ENCODE peak calls at places on chromosomes 13 and 19, in five cellular contexts. Q is lower leg skin, N is foreskin fibroblast, C is esophagus muscularis mucosa, L is tibial nerve. S is an unnamed sample.

GRCh38 chr19:34490141-34490766 is 8.7 kb downstream of the WTIP start:
- DNase-seq in L (no peak), Q (no peak), C (no peak), N (no peak), S (no peak)

GRCh38 chr13:40346592-40346991 is 319.8 kb downstream of the FOXO1 start:
- DNase-seq in N (no peak), Q (no peak), C (no peak), L (no peak), S (no peak)

GRCh38 chr13:78160793-78161192 is 242.2 kb upstream of the EDNRB start:
- DNase-seq in Q (no peak), L (no peak), N (peak), C (no peak), S (no peak)

GRCh38 chr13:31749929-31750328 is 10.6 kb downstream of the RXFP2 start:
- DNase-seq in L (no peak), Q (peak), C (no peak), N (peak), S (no peak)

GRCh38 chr13:47081850-47082249 is 185.0 kb upstream of the HTR2A start:
- DNase-seq in Q (no peak), L (no peak), C (no peak), N (no peak), S (no peak)

GRCh38 chr13:21670883-21671792 is at the start of gene FGF9:
- DNase-seq in N (peak), C (no peak), Q (no peak), L (no peak), S (no peak)

GRCh38 chr13:113647351-113648217 is 10.4 kb downstream of the ATP4B start:
- DNase-seq in N (peak), L (peak), Q (peak), C (no peak), S (peak)

GRCh38 chr13:37870895-37871550 is 1.5 kb upstream of the TRPC4 start:
- DNase-seq in L (no peak), N (peak), C (no peak), Q (no peak), S (no peak)

GRCh38 chr13:22428188-22428828 is 752.5 kb upstream of the SGCG start:
- DNase-seq in C (no peak), Q (no peak), N (no peak), L (no peak), S (no peak)

GRCh38 chr13:28324181-28324789 is 170.6 kb downstream of the FLT1 start:
- DNase-seq in L (peak), C (no peak), Q (peak), N (peak), S (no peak)

GRCh38 chr19:1974381-1975066 is 33.6 kb downstream of the CSNK1G2 start:
- DNase-seq in C (no peak), Q (no peak), N (no peak), L (no peak), S (no peak)

GRCh38 chr13:38687246-38688229 is 661 bp downstream of the FREM2 start:
- DNase-seq in N (no peak), L (no peak), C (no peak), Q (no peak), S (no peak)

GRCh38 chr13:39536274-39536673 is 66.7 kb downstream of the LHFPL6 start:
- DNase-seq in L (no peak), N (no peak), Q (no peak), C (no peak), S (no peak)

GRCh38 chr13:93268327-93269028 is 41.9 kb downstream of the GPC6 start:
- DNase-seq in N (no peak), Q (no peak), L (no peak), C (no peak), S (no peak)

GRCh38 chr19:53076984-53077383 is 26.2 kb downstream of the ZNF160 start:
- DNase-seq in Q (no peak), L (peak), C (no peak), N (peak), S (no peak)

GRCh38 chr19:7083076-7083956 is 13.8 kb downstream of the ZNF557 start:
- DNase-seq in N (no peak), Q (no peak), L (no peak), C (no peak), S (no peak)

GRCh38 chr19:6172074-6172863 is 36.8 kb downstream of the ACSBG2 start:
- DNase-seq in L (no peak), N (no peak), Q (no peak), C (no peak), S (no peak)

DNA sequence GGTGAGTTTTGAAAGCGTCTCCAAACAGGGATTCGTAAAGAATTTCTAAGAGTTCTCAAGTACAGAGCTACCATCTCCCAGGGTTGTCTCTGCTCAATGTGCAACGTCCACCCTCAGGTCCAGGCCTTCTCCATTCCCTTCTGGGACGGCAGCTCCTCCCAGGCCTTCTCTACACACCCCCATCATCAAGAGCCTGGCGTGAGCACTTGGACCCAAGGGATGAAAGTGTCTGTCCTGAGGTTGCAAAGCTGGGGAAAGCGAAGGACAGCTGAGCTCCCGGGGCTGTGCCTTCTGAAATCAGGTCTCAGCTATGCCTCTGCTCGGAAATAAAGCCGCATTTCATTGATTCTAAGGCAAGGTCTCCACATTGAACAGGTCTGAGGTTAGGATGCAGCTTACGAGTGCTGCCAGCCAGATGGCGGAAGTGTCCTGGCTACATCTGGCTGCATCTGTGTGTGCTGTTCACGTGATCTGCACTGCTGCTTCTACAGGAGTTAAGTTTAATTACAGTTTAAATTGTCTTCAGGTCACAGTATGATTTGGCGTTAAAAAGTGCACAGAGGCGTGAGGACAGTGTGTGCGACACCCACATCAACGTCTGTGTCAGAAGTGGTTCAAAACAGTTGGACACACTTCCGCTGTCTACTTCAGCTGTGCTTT is 27.0 kb upstream of the MIER2 start:
- DNase-seq in C (no peak), Q (no peak), N (no peak), L (no peak), S (no peak)
- TF ChIP-seq CTCF in C (no peak), Q (no peak), N (no peak), L (no peak), S (peak)

GRCh38 chr13:84121456-84121855 is 239.2 kb upstream of the SLITRK1 start:
- DNase-seq in Q (no peak), L (no peak), C (no peak), N (no peak), S (no peak)
- H3K4me3 ChIP-seq in Q (no peak), L (no peak), C (no peak), N (no peak), S (no peak)

DNA sequence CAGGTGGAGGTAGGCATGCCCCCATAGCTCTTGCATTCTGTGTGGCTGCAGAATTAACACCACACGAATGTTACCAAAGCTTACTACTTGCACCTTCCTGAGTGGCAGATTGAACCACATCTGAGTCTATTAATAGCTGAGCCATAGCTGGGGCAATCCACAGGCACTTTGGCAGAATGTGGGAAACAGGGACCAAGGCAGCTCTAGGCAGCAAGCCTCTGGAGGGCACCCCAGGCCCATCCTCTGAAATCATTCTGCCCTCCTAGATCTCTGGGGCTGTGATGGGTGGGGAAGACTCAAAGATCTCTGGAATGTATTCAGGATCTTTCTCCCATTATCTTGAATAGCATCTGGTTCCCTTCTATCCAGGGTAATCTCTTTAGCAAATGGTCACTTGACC is 139.3 kb downstream of the TNFRSF19 start:
- DNase-seq in L (no peak), Q (no peak), N (no peak), C (no peak), S (no peak)
- TF ChIP-seq CTCF in L (no peak), Q (no peak), N (no peak), C (no peak), S (no peak)

DNA sequence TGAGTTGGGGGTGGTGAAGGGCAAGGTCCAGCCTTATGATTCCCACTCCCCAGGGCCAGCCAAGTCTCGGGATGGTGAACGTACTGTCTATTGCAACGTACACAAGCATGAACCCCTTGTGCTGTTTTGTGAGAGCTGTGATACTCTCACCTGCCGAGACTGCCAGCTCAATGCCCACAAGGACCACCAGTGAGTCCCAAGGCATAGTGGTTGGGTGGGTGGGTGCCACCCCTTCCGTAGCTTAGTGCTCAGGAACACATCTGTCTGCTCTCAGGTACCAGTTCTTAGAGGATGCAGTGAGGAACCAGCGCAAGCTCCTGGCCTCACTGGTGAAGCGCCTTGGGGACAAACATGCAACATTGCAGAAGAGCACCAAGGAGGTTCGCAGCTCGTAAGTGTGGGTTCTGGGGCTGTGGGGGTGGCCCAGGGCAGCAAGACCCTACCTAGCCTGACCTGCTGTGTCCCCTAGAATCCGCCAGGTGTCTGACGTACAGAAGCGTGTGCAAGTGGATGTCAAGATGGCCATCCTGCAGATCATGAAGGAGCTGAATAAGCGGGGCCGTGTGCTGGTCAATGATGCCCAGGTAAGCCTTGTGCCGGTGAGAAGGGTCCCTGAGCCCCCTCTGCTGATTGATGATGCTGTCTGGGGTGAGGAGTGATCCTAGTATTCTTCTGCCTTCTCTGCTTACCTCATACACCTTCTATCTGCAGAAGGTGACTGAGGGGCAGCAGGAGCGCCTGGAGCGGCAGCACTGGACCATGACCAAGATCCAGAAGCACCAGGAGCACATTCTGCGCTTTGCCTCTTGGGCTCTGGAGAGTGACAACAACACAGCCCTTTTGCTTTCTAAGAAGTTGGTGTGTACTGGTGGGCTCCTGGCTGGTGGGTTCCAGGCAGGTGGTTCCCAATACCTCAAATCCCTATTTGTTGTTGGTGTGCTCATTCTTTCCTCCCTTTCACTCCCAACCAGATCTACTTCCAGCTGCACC is 3.8 kb downstream of the TRIM28 start:
- DNase-seq in C (no peak), N (no peak), L (no peak), Q (no peak), S (no peak)
- H3K4me3 ChIP-seq in C (no peak), N (no peak), L (no peak), Q (no peak), S (no peak)